ENCODE peak calls at places on chromosomes 1 and 21, in five cellular contexts. One of them, this sample, is unnamed.

GRCh38 chr21:40902299-40902698 is 55.3 kb upstream of the DSCAM start:
- DNase-seq in GM12878: no peak
- DNase-seq in K562: no peak
- DNase-seq in IMR-90: no peak
- DNase-seq in A549: no peak
- DNase-seq in this sample: no peak

GRCh38 chr1:154974808-154975408 is 427 bp downstream of the CKS1B start:
- DNase-seq in A549: peak
- DNase-seq in GM12878: peak
- DNase-seq in IMR-90: peak
- DNase-seq in K562: peak
- DNase-seq in this sample: peak

GRCh38 chr1:47592296-47592975 is 154.6 kb downstream of the FOXD2 start:
- DNase-seq in GM12878: no peak
- DNase-seq in K562: no peak
- DNase-seq in IMR-90: no peak
- DNase-seq in A549: no peak
- DNase-seq in this sample: no peak

GRCh38 chr1:5974631-5975030 is 17.6 kb downstream of the NPHP4 start:
- DNase-seq in A549: no peak
- DNase-seq in GM12878: no peak
- DNase-seq in IMR-90: no peak
- DNase-seq in K562: no peak
- DNase-seq in this sample: no peak

GRCh38 chr1:117632269-117633067 is 26.6 kb downstream of the TENT5C start:
- DNase-seq in A549: no peak
- DNase-seq in GM12878: no peak
- DNase-seq in K562: no peak
- DNase-seq in IMR-90: no peak
- DNase-seq in this sample: no peak

GRCh38 chr21:29265690-29266479 is 32.8 kb upstream of the BACH1 start:
- DNase-seq in GM12878: peak
- DNase-seq in A549: no peak
- DNase-seq in K562: no peak
- DNase-seq in IMR-90: no peak
- DNase-seq in this sample: no peak

GRCh38 chr1:3319874-3320245 is 134.6 kb upstream of the ARHGEF16 start:
- DNase-seq in IMR-90: peak
- DNase-seq in A549: peak
- DNase-seq in GM12878: no peak
- DNase-seq in K562: peak
- DNase-seq in this sample: peak

GRCh38 chr1:15949453-15950245 is 26.3 kb downstream of the ZBTB17 start:
- DNase-seq in A549: peak
- DNase-seq in K562: peak
- DNase-seq in GM12878: peak
- DNase-seq in IMR-90: peak
- DNase-seq in this sample: no peak

GRCh38 chr1:2229032-2229920 is 1.2 kb downstream of the SKI start:
- DNase-seq in A549: peak
- DNase-seq in GM12878: no peak
- DNase-seq in IMR-90: peak
- DNase-seq in K562: no peak
- DNase-seq in this sample: no peak

GRCh38 chr1:230262867-230263572 is 163.1 kb downstream of the PGBD5 start:
- DNase-seq in K562: no peak
- DNase-seq in A549: no peak
- DNase-seq in GM12878: no peak
- DNase-seq in IMR-90: no peak
- DNase-seq in this sample: no peak

GRCh38 chr1:150186789-150187559 is 37.3 kb downstream of the PLEKHO1 start:
- DNase-seq in IMR-90: peak
- DNase-seq in A549: peak
- DNase-seq in GM12878: no peak
- DNase-seq in K562: peak
- DNase-seq in this sample: peak

GRCh38 chr1:201702936-201703335 is 126.0 kb upstream of the IPO9 start:
- DNase-seq in IMR-90: peak
- DNase-seq in A549: peak
- DNase-seq in K562: peak
- DNase-seq in GM12878: no peak
- DNase-seq in this sample: no peak

GRCh38 chr1:225750865-225751824 is 26.5 kb upstream of the SRP9 start:
- DNase-seq in IMR-90: no peak
- DNase-seq in K562: no peak
- DNase-seq in A549: no peak
- DNase-seq in GM12878: no peak
- DNase-seq in this sample: no peak

GRCh38 chr1:169321539-169321938 is 46.1 kb downstream of the NME7 start:
- DNase-seq in K562: no peak
- DNase-seq in IMR-90: peak
- DNase-seq in A549: peak
- DNase-seq in GM12878: no peak
- DNase-seq in this sample: peak

GRCh38 chr21:31213787-31214186 is 130.3 kb downstream of the TIAM1 start:
- DNase-seq in IMR-90: no peak
- DNase-seq in A549: no peak
- DNase-seq in GM12878: no peak
- DNase-seq in K562: no peak
- DNase-seq in this sample: no peak

GRCh38 chr1:1332774-1333480 is 1.8 kb downstream of the TAS1R3 start:
- DNase-seq in GM12878: no peak
- DNase-seq in K562: no peak
- DNase-seq in IMR-90: no peak
- DNase-seq in A549: no peak
- DNase-seq in this sample: no peak

GRCh38 chr1:67532452-67533216 is 102.4 kb upstream of the SERBP1 start:
- DNase-seq in GM12878: peak
- DNase-seq in K562: peak
- DNase-seq in IMR-90: peak
- DNase-seq in A549: peak
- DNase-seq in this sample: peak

GRCh38 chr1:67537647-67538018 is 107.4 kb upstream of the SERBP1 start:
- DNase-seq in IMR-90: no peak
- DNase-seq in GM12878: no peak
- DNase-seq in A549: no peak
- DNase-seq in K562: no peak
- DNase-seq in this sample: no peak

GRCh38 chr1:67535474-67535873 is 105.3 kb upstream of the SERBP1 start:
- DNase-seq in A549: peak
- DNase-seq in K562: peak
- DNase-seq in GM12878: peak
- DNase-seq in IMR-90: peak
- DNase-seq in this sample: peak

GRCh38 chr1:67536957-67537646 is 106.9 kb upstream of the SERBP1 start:
- DNase-seq in IMR-90: no peak
- DNase-seq in GM12878: no peak
- DNase-seq in A549: no peak
- DNase-seq in K562: no peak
- DNase-seq in this sample: no peak

DNA sequence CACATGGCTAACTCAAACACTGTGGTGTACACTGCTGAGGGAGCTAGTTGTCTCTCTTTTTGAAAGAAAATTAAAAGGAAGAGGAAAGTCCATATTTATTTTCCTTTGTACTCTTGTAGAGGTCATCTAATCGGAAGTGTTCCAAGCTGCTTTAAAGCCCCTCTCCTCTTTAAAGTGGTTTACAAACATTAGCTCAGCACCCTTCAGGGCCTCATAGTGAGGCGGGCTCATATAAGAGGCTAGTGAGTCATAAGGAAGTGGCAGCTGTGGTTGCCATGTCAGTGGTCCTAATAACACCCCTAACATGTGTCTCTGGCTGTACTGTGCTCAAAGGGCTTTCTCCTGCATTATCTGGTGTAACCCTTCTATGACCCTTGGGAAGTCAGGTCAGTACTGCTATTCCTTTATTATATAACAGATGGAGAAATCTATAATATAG is 104.4 kb upstream of the SERBP1 start:
- DNase-seq in IMR-90: peak
- DNase-seq in GM12878: no peak
- DNase-seq in K562: no peak
- DNase-seq in A549: no peak
- DNase-seq in this sample: no peak
- TF ChIP-seq BHLHE40 in IMR-90: no peak
- TF ChIP-seq BHLHE40 in GM12878: no peak
- TF ChIP-seq BHLHE40 in K562: no peak
- TF ChIP-seq BHLHE40 in A549: no peak
- TF ChIP-seq BHLHE40 in this sample: no peak

DNA sequence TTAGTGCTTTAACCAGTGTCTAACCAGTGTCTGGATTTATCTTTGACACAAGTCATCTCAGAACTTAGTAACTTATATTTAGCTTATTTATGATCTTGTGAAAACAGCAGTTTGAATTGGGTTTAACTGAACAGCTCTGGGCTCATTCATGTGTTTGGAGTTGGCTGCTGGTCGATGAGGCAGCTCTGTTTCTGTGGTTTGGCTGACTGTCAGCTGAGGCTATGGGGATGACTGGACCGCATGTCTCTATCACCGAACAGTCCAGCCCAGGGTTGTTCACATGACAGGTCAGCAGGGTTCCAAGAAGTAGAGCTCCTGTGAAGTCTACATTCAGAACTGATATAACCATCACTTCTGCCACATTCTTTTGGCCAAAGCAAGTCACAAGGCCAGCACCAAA is 29.1 kb upstream of the C21orf91 start:
- DNase-seq in K562: no peak
- DNase-seq in IMR-90: peak
- DNase-seq in GM12878: peak
- DNase-seq in A549: no peak
- DNase-seq in this sample: no peak
- TF ChIP-seq BHLHE40 in K562: no peak
- TF ChIP-seq BHLHE40 in IMR-90: peak
- TF ChIP-seq BHLHE40 in GM12878: peak
- TF ChIP-seq BHLHE40 in A549: no peak
- TF ChIP-seq BHLHE40 in this sample: no peak

DNA sequence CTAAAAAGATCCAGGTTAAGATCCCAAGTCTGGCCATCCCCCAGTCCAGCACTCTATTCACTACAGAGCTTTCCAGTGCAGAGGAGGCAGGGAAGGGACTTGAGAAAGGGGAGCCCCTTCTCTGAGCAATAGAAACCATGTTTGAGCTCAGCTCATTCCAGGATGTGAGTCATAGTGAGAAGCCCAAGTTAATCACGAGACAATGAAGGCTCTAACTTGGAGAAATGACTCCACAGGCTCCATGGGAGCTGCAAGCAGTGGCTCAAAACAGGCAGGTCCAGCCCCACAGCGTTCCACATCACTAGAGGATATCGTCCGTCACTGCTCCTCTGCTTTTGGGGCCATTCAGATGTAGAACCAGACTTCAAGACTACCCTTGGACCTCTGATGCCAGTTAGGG is 59.1 kb downstream of the CAMK2N1 start:
- DNase-seq in GM12878: no peak
- DNase-seq in IMR-90: peak
- DNase-seq in K562: no peak
- DNase-seq in A549: peak
- DNase-seq in this sample: no peak
- TF ChIP-seq BHLHE40 in GM12878: peak
- TF ChIP-seq BHLHE40 in IMR-90: peak
- TF ChIP-seq BHLHE40 in K562: peak
- TF ChIP-seq BHLHE40 in A549: no peak
- TF ChIP-seq BHLHE40 in this sample: no peak

GRCh38 chr1:66752000-66752592 is at the start of gene DYNLT5:
- DNase-seq in A549: no peak
- DNase-seq in GM12878: no peak
- DNase-seq in K562: no peak
- DNase-seq in IMR-90: peak
- DNase-seq in this sample: no peak
- TF ChIP-seq BHLHE40 in A549: no peak
- TF ChIP-seq BHLHE40 in GM12878: no peak
- TF ChIP-seq BHLHE40 in K562: no peak
- TF ChIP-seq BHLHE40 in IMR-90: no peak
- TF ChIP-seq BHLHE40 in this sample: no peak

DNA sequence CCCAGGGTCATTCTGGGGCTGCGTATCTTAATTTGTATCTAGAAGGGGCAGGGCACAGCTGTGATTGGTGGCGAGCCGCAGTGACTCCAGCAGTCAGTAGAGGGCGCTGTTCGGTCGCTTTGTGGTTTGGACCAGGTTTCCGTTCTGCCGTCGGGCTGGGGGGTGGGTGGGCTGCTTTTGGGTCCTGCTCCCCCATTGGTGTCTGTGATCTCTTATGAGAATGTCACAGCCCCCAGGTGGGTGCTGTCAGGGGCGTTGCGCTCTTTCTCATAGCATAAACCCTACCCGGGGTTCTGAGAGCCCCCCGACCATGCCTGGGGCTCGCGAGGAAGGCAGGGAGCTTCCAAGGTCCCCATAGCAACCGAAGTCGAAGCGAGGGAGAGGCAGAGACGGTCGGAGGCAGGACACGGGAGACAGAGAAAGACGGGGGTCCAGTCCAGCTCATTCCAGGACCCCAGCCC is 5.4 kb downstream of the TFF3 start:
- DNase-seq in K562: peak
- DNase-seq in GM12878: no peak
- DNase-seq in IMR-90: peak
- DNase-seq in A549: peak
- DNase-seq in this sample: peak
- TF ChIP-seq BHLHE40 in K562: no peak
- TF ChIP-seq BHLHE40 in GM12878: no peak
- TF ChIP-seq BHLHE40 in IMR-90: no peak
- TF ChIP-seq BHLHE40 in A549: no peak
- TF ChIP-seq BHLHE40 in this sample: no peak

GRCh38 chr1:41689596-41689995 is 205.1 kb upstream of the EDN2 start:
- DNase-seq in IMR-90: no peak
- DNase-seq in K562: no peak
- DNase-seq in GM12878: no peak
- DNase-seq in A549: no peak
- DNase-seq in this sample: no peak
- TF ChIP-seq BHLHE40 in IMR-90: no peak
- TF ChIP-seq BHLHE40 in K562: no peak
- TF ChIP-seq BHLHE40 in GM12878: no peak
- TF ChIP-seq BHLHE40 in A549: no peak
- TF ChIP-seq BHLHE40 in this sample: no peak

GRCh38 chr1:10734900-10735602 is 61.4 kb downstream of the CASZ1 start:
- DNase-seq in IMR-90: no peak
- DNase-seq in K562: peak
- DNase-seq in GM12878: no peak
- DNase-seq in A549: no peak
- DNase-seq in this sample: peak

GRCh38 chr1:10736623-10737267 is 59.7 kb downstream of the CASZ1 start:
- DNase-seq in K562: no peak
- DNase-seq in IMR-90: no peak
- DNase-seq in A549: no peak
- DNase-seq in GM12878: no peak
- DNase-seq in this sample: no peak

GRCh38 chr1:10733474-10733873 is 63.0 kb downstream of the CASZ1 start:
- DNase-seq in IMR-90: no peak
- DNase-seq in A549: no peak
- DNase-seq in GM12878: no peak
- DNase-seq in K562: no peak
- DNase-seq in this sample: no peak

GRCh38 chr1:10735603-10736305 is 60.7 kb downstream of the CASZ1 start:
- DNase-seq in A549: no peak
- DNase-seq in K562: no peak
- DNase-seq in GM12878: no peak
- DNase-seq in IMR-90: no peak
- DNase-seq in this sample: no peak

DNA sequence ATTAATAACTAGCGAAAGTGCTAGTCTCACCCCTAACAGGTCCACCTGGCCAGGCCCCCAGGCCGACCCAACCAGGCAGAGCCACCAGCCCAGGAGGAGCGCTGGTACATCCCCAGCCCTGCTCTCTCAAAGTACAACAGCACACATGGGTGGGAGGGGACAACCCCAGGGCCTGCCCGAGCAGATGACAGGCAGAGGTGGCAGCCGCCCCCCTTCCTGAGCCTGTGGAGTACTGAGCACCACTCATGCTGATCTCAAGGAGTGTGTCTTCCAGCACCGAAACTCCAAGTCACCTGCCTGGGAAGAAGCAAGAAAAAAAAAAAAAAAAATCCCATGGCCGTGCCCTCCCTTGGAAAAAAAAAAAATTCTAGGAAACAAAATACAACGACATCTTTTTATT is 62.5 kb downstream of the CASZ1 start:
- DNase-seq in GM12878: no peak
- DNase-seq in A549: no peak
- DNase-seq in IMR-90: no peak
- DNase-seq in K562: no peak
- DNase-seq in this sample: no peak
- TF ChIP-seq BHLHE40 in GM12878: peak
- TF ChIP-seq BHLHE40 in A549: no peak
- TF ChIP-seq BHLHE40 in IMR-90: no peak
- TF ChIP-seq BHLHE40 in K562: no peak
- TF ChIP-seq BHLHE40 in this sample: no peak